ENCODE peak calls at places on chromosome 7, in five cellular contexts. One of them, this sample, is unnamed.

GRCh38 chr7:114922151-114922651 is 307 bp downstream of the MDFIC start:
- DNase-seq in stimulated activated CD4-positive, alpha-beta T cell treated with anti-CD3 and anti-CD28 coated beads, Interleukin-2, amount 100 ng/mL, for 24 hours: peak
- DNase-seq in activated naive CD8-positive, alpha-beta T cell treated with anti-CD3 and anti-CD28 coated beads, Interleukin-2, amount 50 U/mL, for 16 hours: peak
- DNase-seq in stimulated activated CD8-positive, alpha-beta memory T cell treated with anti-CD3 and anti-CD28 coated beads, Interleukin-7, amount 100 ng/mL, for 4 hours: peak
- DNase-seq in breast epithelium: no peak
- DNase-seq in this sample: peak

GRCh38 chr7:128053023-128053422 is 21.8 kb upstream of the LRRC4 start:
- DNase-seq in stimulated activated CD4-positive, alpha-beta T cell treated with anti-CD3 and anti-CD28 coated beads, Interleukin-2, amount 100 ng/mL, for 24 hours: no peak
- DNase-seq in activated naive CD8-positive, alpha-beta T cell treated with anti-CD3 and anti-CD28 coated beads, Interleukin-2, amount 50 U/mL, for 16 hours: no peak
- DNase-seq in stimulated activated CD8-positive, alpha-beta memory T cell treated with anti-CD3 and anti-CD28 coated beads, Interleukin-7, amount 100 ng/mL, for 4 hours: no peak
- DNase-seq in breast epithelium: no peak
- DNase-seq in this sample: no peak

GRCh38 chr7:85529831-85530230 is 343.0 kb upstream of the SEMA3D start:
- DNase-seq in stimulated activated CD4-positive, alpha-beta T cell treated with anti-CD3 and anti-CD28 coated beads, Interleukin-2, amount 100 ng/mL, for 24 hours: no peak
- DNase-seq in activated naive CD8-positive, alpha-beta T cell treated with anti-CD3 and anti-CD28 coated beads, Interleukin-2, amount 50 U/mL, for 16 hours: no peak
- DNase-seq in stimulated activated CD8-positive, alpha-beta memory T cell treated with anti-CD3 and anti-CD28 coated beads, Interleukin-7, amount 100 ng/mL, for 4 hours: no peak
- DNase-seq in breast epithelium: no peak
- DNase-seq in this sample: no peak

GRCh38 chr7:158651968-158652555 is 52.5 kb downstream of the NCAPG2 start:
- DNase-seq in stimulated activated CD4-positive, alpha-beta T cell treated with anti-CD3 and anti-CD28 coated beads, Interleukin-2, amount 100 ng/mL, for 24 hours: no peak
- DNase-seq in activated naive CD8-positive, alpha-beta T cell treated with anti-CD3 and anti-CD28 coated beads, Interleukin-2, amount 50 U/mL, for 16 hours: no peak
- DNase-seq in stimulated activated CD8-positive, alpha-beta memory T cell treated with anti-CD3 and anti-CD28 coated beads, Interleukin-7, amount 100 ng/mL, for 4 hours: no peak
- DNase-seq in breast epithelium: no peak
- DNase-seq in this sample: no peak

GRCh38 chr7:88686468-88687229 is 72.9 kb upstream of the ZNF804B start:
- DNase-seq in stimulated activated CD4-positive, alpha-beta T cell treated with anti-CD3 and anti-CD28 coated beads, Interleukin-2, amount 100 ng/mL, for 24 hours: no peak
- DNase-seq in activated naive CD8-positive, alpha-beta T cell treated with anti-CD3 and anti-CD28 coated beads, Interleukin-2, amount 50 U/mL, for 16 hours: no peak
- DNase-seq in stimulated activated CD8-positive, alpha-beta memory T cell treated with anti-CD3 and anti-CD28 coated beads, Interleukin-7, amount 100 ng/mL, for 4 hours: no peak
- DNase-seq in breast epithelium: no peak
- DNase-seq in this sample: no peak

GRCh38 chr7:142153400-142153799 is 41.9 kb downstream of the MGAM2 start:
- DNase-seq in stimulated activated CD4-positive, alpha-beta T cell treated with anti-CD3 and anti-CD28 coated beads, Interleukin-2, amount 100 ng/mL, for 24 hours: no peak
- DNase-seq in activated naive CD8-positive, alpha-beta T cell treated with anti-CD3 and anti-CD28 coated beads, Interleukin-2, amount 50 U/mL, for 16 hours: no peak
- DNase-seq in stimulated activated CD8-positive, alpha-beta memory T cell treated with anti-CD3 and anti-CD28 coated beads, Interleukin-7, amount 100 ng/mL, for 4 hours: no peak
- DNase-seq in breast epithelium: no peak
- DNase-seq in this sample: no peak

GRCh38 chr7:155733582-155734444 is 78.5 kb downstream of the SHH start:
- DNase-seq in stimulated activated CD4-positive, alpha-beta T cell treated with anti-CD3 and anti-CD28 coated beads, Interleukin-2, amount 100 ng/mL, for 24 hours: no peak
- DNase-seq in activated naive CD8-positive, alpha-beta T cell treated with anti-CD3 and anti-CD28 coated beads, Interleukin-2, amount 50 U/mL, for 16 hours: no peak
- DNase-seq in stimulated activated CD8-positive, alpha-beta memory T cell treated with anti-CD3 and anti-CD28 coated beads, Interleukin-7, amount 100 ng/mL, for 4 hours: no peak
- DNase-seq in breast epithelium: no peak
- DNase-seq in this sample: no peak

GRCh38 chr7:26583094-26583493 is 281.3 kb downstream of the SKAP2 start:
- DNase-seq in stimulated activated CD4-positive, alpha-beta T cell treated with anti-CD3 and anti-CD28 coated beads, Interleukin-2, amount 100 ng/mL, for 24 hours: no peak
- DNase-seq in activated naive CD8-positive, alpha-beta T cell treated with anti-CD3 and anti-CD28 coated beads, Interleukin-2, amount 50 U/mL, for 16 hours: no peak
- DNase-seq in stimulated activated CD8-positive, alpha-beta memory T cell treated with anti-CD3 and anti-CD28 coated beads, Interleukin-7, amount 100 ng/mL, for 4 hours: no peak
- DNase-seq in breast epithelium: no peak
- DNase-seq in this sample: no peak

GRCh38 chr7:149199234-149199990 is 4.1 kb downstream of the ZNF282 start:
- DNase-seq in stimulated activated CD4-positive, alpha-beta T cell treated with anti-CD3 and anti-CD28 coated beads, Interleukin-2, amount 100 ng/mL, for 24 hours: no peak
- DNase-seq in activated naive CD8-positive, alpha-beta T cell treated with anti-CD3 and anti-CD28 coated beads, Interleukin-2, amount 50 U/mL, for 16 hours: no peak
- DNase-seq in stimulated activated CD8-positive, alpha-beta memory T cell treated with anti-CD3 and anti-CD28 coated beads, Interleukin-7, amount 100 ng/mL, for 4 hours: no peak
- DNase-seq in breast epithelium: no peak
- DNase-seq in this sample: no peak

GRCh38 chr7:15886626-15887025 is 200.1 kb upstream of the MEOX2 start:
- DNase-seq in stimulated activated CD4-positive, alpha-beta T cell treated with anti-CD3 and anti-CD28 coated beads, Interleukin-2, amount 100 ng/mL, for 24 hours: no peak
- DNase-seq in activated naive CD8-positive, alpha-beta T cell treated with anti-CD3 and anti-CD28 coated beads, Interleukin-2, amount 50 U/mL, for 16 hours: no peak
- DNase-seq in stimulated activated CD8-positive, alpha-beta memory T cell treated with anti-CD3 and anti-CD28 coated beads, Interleukin-7, amount 100 ng/mL, for 4 hours: no peak
- DNase-seq in breast epithelium: no peak
- DNase-seq in this sample: no peak

GRCh38 chr7:108335264-108335918 is 120.8 kb downstream of the NRCAM start:
- DNase-seq in stimulated activated CD4-positive, alpha-beta T cell treated with anti-CD3 and anti-CD28 coated beads, Interleukin-2, amount 100 ng/mL, for 24 hours: no peak
- DNase-seq in activated naive CD8-positive, alpha-beta T cell treated with anti-CD3 and anti-CD28 coated beads, Interleukin-2, amount 50 U/mL, for 16 hours: no peak
- DNase-seq in stimulated activated CD8-positive, alpha-beta memory T cell treated with anti-CD3 and anti-CD28 coated beads, Interleukin-7, amount 100 ng/mL, for 4 hours: no peak
- DNase-seq in breast epithelium: peak
- DNase-seq in this sample: no peak

GRCh38 chr7:112053405-112054069 is 152.7 kb downstream of the DOCK4 start:
- DNase-seq in stimulated activated CD4-positive, alpha-beta T cell treated with anti-CD3 and anti-CD28 coated beads, Interleukin-2, amount 100 ng/mL, for 24 hours: no peak
- DNase-seq in activated naive CD8-positive, alpha-beta T cell treated with anti-CD3 and anti-CD28 coated beads, Interleukin-2, amount 50 U/mL, for 16 hours: no peak
- DNase-seq in stimulated activated CD8-positive, alpha-beta memory T cell treated with anti-CD3 and anti-CD28 coated beads, Interleukin-7, amount 100 ng/mL, for 4 hours: no peak
- DNase-seq in breast epithelium: no peak
- DNase-seq in this sample: no peak

GRCh38 chr7:80392229-80393169 is 119.4 kb downstream of the GNAT3 start:
- DNase-seq in stimulated activated CD4-positive, alpha-beta T cell treated with anti-CD3 and anti-CD28 coated beads, Interleukin-2, amount 100 ng/mL, for 24 hours: no peak
- DNase-seq in activated naive CD8-positive, alpha-beta T cell treated with anti-CD3 and anti-CD28 coated beads, Interleukin-2, amount 50 U/mL, for 16 hours: no peak
- DNase-seq in stimulated activated CD8-positive, alpha-beta memory T cell treated with anti-CD3 and anti-CD28 coated beads, Interleukin-7, amount 100 ng/mL, for 4 hours: no peak
- DNase-seq in breast epithelium: no peak
- DNase-seq in this sample: no peak

GRCh38 chr7:149727541-149728476 is 45.6 kb downstream of the ZNF467 start:
- DNase-seq in stimulated activated CD4-positive, alpha-beta T cell treated with anti-CD3 and anti-CD28 coated beads, Interleukin-2, amount 100 ng/mL, for 24 hours: no peak
- DNase-seq in activated naive CD8-positive, alpha-beta T cell treated with anti-CD3 and anti-CD28 coated beads, Interleukin-2, amount 50 U/mL, for 16 hours: no peak
- DNase-seq in stimulated activated CD8-positive, alpha-beta memory T cell treated with anti-CD3 and anti-CD28 coated beads, Interleukin-7, amount 100 ng/mL, for 4 hours: no peak
- DNase-seq in breast epithelium: no peak
- DNase-seq in this sample: no peak

GRCh38 chr7:57305192-57305748 is 144.7 kb upstream of the ZNF716 start:
- DNase-seq in stimulated activated CD4-positive, alpha-beta T cell treated with anti-CD3 and anti-CD28 coated beads, Interleukin-2, amount 100 ng/mL, for 24 hours: no peak
- DNase-seq in activated naive CD8-positive, alpha-beta T cell treated with anti-CD3 and anti-CD28 coated beads, Interleukin-2, amount 50 U/mL, for 16 hours: no peak
- DNase-seq in stimulated activated CD8-positive, alpha-beta memory T cell treated with anti-CD3 and anti-CD28 coated beads, Interleukin-7, amount 100 ng/mL, for 4 hours: no peak
- DNase-seq in breast epithelium: no peak
- DNase-seq in this sample: no peak

GRCh38 chr7:26440993-26441636 is 149.5 kb downstream of the SNX10 start:
- DNase-seq in stimulated activated CD4-positive, alpha-beta T cell treated with anti-CD3 and anti-CD28 coated beads, Interleukin-2, amount 100 ng/mL, for 24 hours: no peak
- DNase-seq in activated naive CD8-positive, alpha-beta T cell treated with anti-CD3 and anti-CD28 coated beads, Interleukin-2, amount 50 U/mL, for 16 hours: no peak
- DNase-seq in stimulated activated CD8-positive, alpha-beta memory T cell treated with anti-CD3 and anti-CD28 coated beads, Interleukin-7, amount 100 ng/mL, for 4 hours: no peak
- DNase-seq in breast epithelium: no peak
- DNase-seq in this sample: no peak

GRCh38 chr7:158382363-158382988 is 205.1 kb downstream of the PTPRN2 start:
- DNase-seq in stimulated activated CD4-positive, alpha-beta T cell treated with anti-CD3 and anti-CD28 coated beads, Interleukin-2, amount 100 ng/mL, for 24 hours: no peak
- DNase-seq in activated naive CD8-positive, alpha-beta T cell treated with anti-CD3 and anti-CD28 coated beads, Interleukin-2, amount 50 U/mL, for 16 hours: no peak
- DNase-seq in stimulated activated CD8-positive, alpha-beta memory T cell treated with anti-CD3 and anti-CD28 coated beads, Interleukin-7, amount 100 ng/mL, for 4 hours: no peak
- DNase-seq in breast epithelium: no peak
- DNase-seq in this sample: no peak

GRCh38 chr7:5567810-5568209 is 144.2 kb upstream of the TNRC18 start:
- DNase-seq in stimulated activated CD4-positive, alpha-beta T cell treated with anti-CD3 and anti-CD28 coated beads, Interleukin-2, amount 100 ng/mL, for 24 hours: no peak
- DNase-seq in activated naive CD8-positive, alpha-beta T cell treated with anti-CD3 and anti-CD28 coated beads, Interleukin-2, amount 50 U/mL, for 16 hours: no peak
- DNase-seq in stimulated activated CD8-positive, alpha-beta memory T cell treated with anti-CD3 and anti-CD28 coated beads, Interleukin-7, amount 100 ng/mL, for 4 hours: no peak
- DNase-seq in breast epithelium: no peak
- DNase-seq in this sample: no peak

GRCh38 chr7:90552521-90552920 is 43.6 kb upstream of the CDK14 start:
- DNase-seq in stimulated activated CD4-positive, alpha-beta T cell treated with anti-CD3 and anti-CD28 coated beads, Interleukin-2, amount 100 ng/mL, for 24 hours: no peak
- DNase-seq in activated naive CD8-positive, alpha-beta T cell treated with anti-CD3 and anti-CD28 coated beads, Interleukin-2, amount 50 U/mL, for 16 hours: no peak
- DNase-seq in stimulated activated CD8-positive, alpha-beta memory T cell treated with anti-CD3 and anti-CD28 coated beads, Interleukin-7, amount 100 ng/mL, for 4 hours: no peak
- DNase-seq in breast epithelium: no peak
- DNase-seq in this sample: no peak

GRCh38 chr7:21358640-21359039 is 69.2 kb upstream of the SP4 start:
- DNase-seq in stimulated activated CD4-positive, alpha-beta T cell treated with anti-CD3 and anti-CD28 coated beads, Interleukin-2, amount 100 ng/mL, for 24 hours: no peak
- DNase-seq in activated naive CD8-positive, alpha-beta T cell treated with anti-CD3 and anti-CD28 coated beads, Interleukin-2, amount 50 U/mL, for 16 hours: no peak
- DNase-seq in stimulated activated CD8-positive, alpha-beta memory T cell treated with anti-CD3 and anti-CD28 coated beads, Interleukin-7, amount 100 ng/mL, for 4 hours: no peak
- DNase-seq in breast epithelium: no peak
- DNase-seq in this sample: no peak

GRCh38 chr7:131950758-131951157 is 394.3 kb upstream of the PODXL start:
- DNase-seq in stimulated activated CD4-positive, alpha-beta T cell treated with anti-CD3 and anti-CD28 coated beads, Interleukin-2, amount 100 ng/mL, for 24 hours: no peak
- DNase-seq in activated naive CD8-positive, alpha-beta T cell treated with anti-CD3 and anti-CD28 coated beads, Interleukin-2, amount 50 U/mL, for 16 hours: no peak
- DNase-seq in stimulated activated CD8-positive, alpha-beta memory T cell treated with anti-CD3 and anti-CD28 coated beads, Interleukin-7, amount 100 ng/mL, for 4 hours: no peak
- DNase-seq in breast epithelium: no peak
- DNase-seq in this sample: no peak

GRCh38 chr7:123455965-123456364 is 78.4 kb downstream of the IQUB start:
- DNase-seq in stimulated activated CD4-positive, alpha-beta T cell treated with anti-CD3 and anti-CD28 coated beads, Interleukin-2, amount 100 ng/mL, for 24 hours: no peak
- DNase-seq in activated naive CD8-positive, alpha-beta T cell treated with anti-CD3 and anti-CD28 coated beads, Interleukin-2, amount 50 U/mL, for 16 hours: no peak
- DNase-seq in stimulated activated CD8-positive, alpha-beta memory T cell treated with anti-CD3 and anti-CD28 coated beads, Interleukin-7, amount 100 ng/mL, for 4 hours: no peak
- DNase-seq in breast epithelium: no peak
- DNase-seq in this sample: no peak

GRCh38 chr7:49486974-49487919 is 286.2 kb upstream of the VWC2 start:
- DNase-seq in stimulated activated CD4-positive, alpha-beta T cell treated with anti-CD3 and anti-CD28 coated beads, Interleukin-2, amount 100 ng/mL, for 24 hours: no peak
- DNase-seq in activated naive CD8-positive, alpha-beta T cell treated with anti-CD3 and anti-CD28 coated beads, Interleukin-2, amount 50 U/mL, for 16 hours: no peak
- DNase-seq in stimulated activated CD8-positive, alpha-beta memory T cell treated with anti-CD3 and anti-CD28 coated beads, Interleukin-7, amount 100 ng/mL, for 4 hours: no peak
- DNase-seq in breast epithelium: no peak
- DNase-seq in this sample: no peak

GRCh38 chr7:158760445-158760764 is 55.8 kb upstream of the NCAPG2 start:
- DNase-seq in stimulated activated CD4-positive, alpha-beta T cell treated with anti-CD3 and anti-CD28 coated beads, Interleukin-2, amount 100 ng/mL, for 24 hours: no peak
- DNase-seq in activated naive CD8-positive, alpha-beta T cell treated with anti-CD3 and anti-CD28 coated beads, Interleukin-2, amount 50 U/mL, for 16 hours: no peak
- DNase-seq in stimulated activated CD8-positive, alpha-beta memory T cell treated with anti-CD3 and anti-CD28 coated beads, Interleukin-7, amount 100 ng/mL, for 4 hours: no peak
- DNase-seq in breast epithelium: no peak
- DNase-seq in this sample: no peak

GRCh38 chr7:79357101-79357500 is 96.4 kb downstream of the MAGI2 start:
- DNase-seq in stimulated activated CD4-positive, alpha-beta T cell treated with anti-CD3 and anti-CD28 coated beads, Interleukin-2, amount 100 ng/mL, for 24 hours: no peak
- DNase-seq in activated naive CD8-positive, alpha-beta T cell treated with anti-CD3 and anti-CD28 coated beads, Interleukin-2, amount 50 U/mL, for 16 hours: no peak
- DNase-seq in stimulated activated CD8-positive, alpha-beta memory T cell treated with anti-CD3 and anti-CD28 coated beads, Interleukin-7, amount 100 ng/mL, for 4 hours: no peak
- DNase-seq in breast epithelium: no peak
- DNase-seq in this sample: no peak

GRCh38 chr7:116433246-116433645 is 66.3 kb upstream of the CAV2 start:
- DNase-seq in stimulated activated CD4-positive, alpha-beta T cell treated with anti-CD3 and anti-CD28 coated beads, Interleukin-2, amount 100 ng/mL, for 24 hours: no peak
- DNase-seq in activated naive CD8-positive, alpha-beta T cell treated with anti-CD3 and anti-CD28 coated beads, Interleukin-2, amount 50 U/mL, for 16 hours: no peak
- DNase-seq in stimulated activated CD8-positive, alpha-beta memory T cell treated with anti-CD3 and anti-CD28 coated beads, Interleukin-7, amount 100 ng/mL, for 4 hours: no peak
- DNase-seq in breast epithelium: no peak
- DNase-seq in this sample: no peak

GRCh38 chr7:142556745-142557144 is 192.5 kb upstream of the PRSS1 start:
- DNase-seq in stimulated activated CD4-positive, alpha-beta T cell treated with anti-CD3 and anti-CD28 coated beads, Interleukin-2, amount 100 ng/mL, for 24 hours: no peak
- DNase-seq in activated naive CD8-positive, alpha-beta T cell treated with anti-CD3 and anti-CD28 coated beads, Interleukin-2, amount 50 U/mL, for 16 hours: no peak
- DNase-seq in stimulated activated CD8-positive, alpha-beta memory T cell treated with anti-CD3 and anti-CD28 coated beads, Interleukin-7, amount 100 ng/mL, for 4 hours: no peak
- DNase-seq in breast epithelium: peak
- DNase-seq in this sample: no peak

GRCh38 chr7:133931053-133931452 is 196.1 kb upstream of the LRGUK start:
- DNase-seq in stimulated activated CD4-positive, alpha-beta T cell treated with anti-CD3 and anti-CD28 coated beads, Interleukin-2, amount 100 ng/mL, for 24 hours: no peak
- DNase-seq in activated naive CD8-positive, alpha-beta T cell treated with anti-CD3 and anti-CD28 coated beads, Interleukin-2, amount 50 U/mL, for 16 hours: no peak
- DNase-seq in stimulated activated CD8-positive, alpha-beta memory T cell treated with anti-CD3 and anti-CD28 coated beads, Interleukin-7, amount 100 ng/mL, for 4 hours: no peak
- DNase-seq in breast epithelium: no peak
- DNase-seq in this sample: no peak

GRCh38 chr7:109246330-109247077 is 676.8 kb downstream of the DNAJB9 start:
- DNase-seq in stimulated activated CD4-positive, alpha-beta T cell treated with anti-CD3 and anti-CD28 coated beads, Interleukin-2, amount 100 ng/mL, for 24 hours: no peak
- DNase-seq in activated naive CD8-positive, alpha-beta T cell treated with anti-CD3 and anti-CD28 coated beads, Interleukin-2, amount 50 U/mL, for 16 hours: no peak
- DNase-seq in stimulated activated CD8-positive, alpha-beta memory T cell treated with anti-CD3 and anti-CD28 coated beads, Interleukin-7, amount 100 ng/mL, for 4 hours: no peak
- DNase-seq in breast epithelium: no peak
- DNase-seq in this sample: no peak

GRCh38 chr7:107815254-107815882 is 12.3 kb upstream of the SLC26A3 start:
- DNase-seq in stimulated activated CD4-positive, alpha-beta T cell treated with anti-CD3 and anti-CD28 coated beads, Interleukin-2, amount 100 ng/mL, for 24 hours: peak
- DNase-seq in activated naive CD8-positive, alpha-beta T cell treated with anti-CD3 and anti-CD28 coated beads, Interleukin-2, amount 50 U/mL, for 16 hours: no peak
- DNase-seq in stimulated activated CD8-positive, alpha-beta memory T cell treated with anti-CD3 and anti-CD28 coated beads, Interleukin-7, amount 100 ng/mL, for 4 hours: no peak
- DNase-seq in breast epithelium: no peak
- DNase-seq in this sample: no peak

GRCh38 chr7:158771-159170 is 33.6 kb upstream of the FAM20C start:
- DNase-seq in stimulated activated CD4-positive, alpha-beta T cell treated with anti-CD3 and anti-CD28 coated beads, Interleukin-2, amount 100 ng/mL, for 24 hours: no peak
- DNase-seq in activated naive CD8-positive, alpha-beta T cell treated with anti-CD3 and anti-CD28 coated beads, Interleukin-2, amount 50 U/mL, for 16 hours: no peak
- DNase-seq in stimulated activated CD8-positive, alpha-beta memory T cell treated with anti-CD3 and anti-CD28 coated beads, Interleukin-7, amount 100 ng/mL, for 4 hours: no peak
- DNase-seq in breast epithelium: no peak
- DNase-seq in this sample: no peak

GRCh38 chr7:98860069-98860468 is 9.7 kb downstream of the TMEM130 start:
- DNase-seq in stimulated activated CD4-positive, alpha-beta T cell treated with anti-CD3 and anti-CD28 coated beads, Interleukin-2, amount 100 ng/mL, for 24 hours: no peak
- DNase-seq in activated naive CD8-positive, alpha-beta T cell treated with anti-CD3 and anti-CD28 coated beads, Interleukin-2, amount 50 U/mL, for 16 hours: no peak
- DNase-seq in stimulated activated CD8-positive, alpha-beta memory T cell treated with anti-CD3 and anti-CD28 coated beads, Interleukin-7, amount 100 ng/mL, for 4 hours: no peak
- DNase-seq in breast epithelium: no peak
- DNase-seq in this sample: no peak

GRCh38 chr7:27774717-27775328 is 34.9 kb downstream of the TAX1BP1 start:
- DNase-seq in stimulated activated CD4-positive, alpha-beta T cell treated with anti-CD3 and anti-CD28 coated beads, Interleukin-2, amount 100 ng/mL, for 24 hours: no peak
- DNase-seq in activated naive CD8-positive, alpha-beta T cell treated with anti-CD3 and anti-CD28 coated beads, Interleukin-2, amount 50 U/mL, for 16 hours: no peak
- DNase-seq in stimulated activated CD8-positive, alpha-beta memory T cell treated with anti-CD3 and anti-CD28 coated beads, Interleukin-7, amount 100 ng/mL, for 4 hours: no peak
- DNase-seq in breast epithelium: no peak
- DNase-seq in this sample: no peak

GRCh38 chr7:18798018-18798906 is 302.7 kb downstream of the HDAC9 start:
- DNase-seq in stimulated activated CD4-positive, alpha-beta T cell treated with anti-CD3 and anti-CD28 coated beads, Interleukin-2, amount 100 ng/mL, for 24 hours: no peak
- DNase-seq in activated naive CD8-positive, alpha-beta T cell treated with anti-CD3 and anti-CD28 coated beads, Interleukin-2, amount 50 U/mL, for 16 hours: no peak
- DNase-seq in stimulated activated CD8-positive, alpha-beta memory T cell treated with anti-CD3 and anti-CD28 coated beads, Interleukin-7, amount 100 ng/mL, for 4 hours: no peak
- DNase-seq in breast epithelium: no peak
- DNase-seq in this sample: no peak

GRCh38 chr7:148694631-148695030 is 4.1 kb upstream of the CUL1 start:
- DNase-seq in stimulated activated CD4-positive, alpha-beta T cell treated with anti-CD3 and anti-CD28 coated beads, Interleukin-2, amount 100 ng/mL, for 24 hours: no peak
- DNase-seq in activated naive CD8-positive, alpha-beta T cell treated with anti-CD3 and anti-CD28 coated beads, Interleukin-2, amount 50 U/mL, for 16 hours: no peak
- DNase-seq in stimulated activated CD8-positive, alpha-beta memory T cell treated with anti-CD3 and anti-CD28 coated beads, Interleukin-7, amount 100 ng/mL, for 4 hours: no peak
- DNase-seq in breast epithelium: no peak
- DNase-seq in this sample: no peak

GRCh38 chr7:131122394-131122793 is 205.3 kb upstream of the MKLN1 start:
- DNase-seq in stimulated activated CD4-positive, alpha-beta T cell treated with anti-CD3 and anti-CD28 coated beads, Interleukin-2, amount 100 ng/mL, for 24 hours: no peak
- DNase-seq in activated naive CD8-positive, alpha-beta T cell treated with anti-CD3 and anti-CD28 coated beads, Interleukin-2, amount 50 U/mL, for 16 hours: no peak
- DNase-seq in stimulated activated CD8-positive, alpha-beta memory T cell treated with anti-CD3 and anti-CD28 coated beads, Interleukin-7, amount 100 ng/mL, for 4 hours: no peak
- DNase-seq in breast epithelium: no peak
- DNase-seq in this sample: no peak

This sample was measured in CD4-positive, alpha-beta memory T cell.